ENCODE peak calls at places on chromosomes 5 and 9, in eight cellular contexts. One of them, this sample, is unnamed. For H3K4me1 and H3K36me3, the result is how much of the 10 kb centered on the place peaks cover.

GRCh38 chr9:36566813-36567217 is 5.9 kb upstream of the MELK start:
- DNase-seq in IMR-90: peak
- DNase-seq in mesendoderm: no peak
- DNase-seq in fibroblast of lung: no peak
- DNase-seq in K562: no peak
- DNase-seq in neuronal stem cell: no peak
- DNase-seq in astrocyte: no peak
- DNase-seq in HCT116: no peak
- DNase-seq in this sample: peak

GRCh38 chr5:132776077-132776931 is 735 bp downstream of the SEPTIN8 start:
- DNase-seq in astrocyte: peak
- DNase-seq in IMR-90: no peak
- DNase-seq in fibroblast of lung: peak
- DNase-seq in K562: peak
- DNase-seq in HCT116: no peak
- DNase-seq in mesendoderm: peak
- DNase-seq in neuronal stem cell: no peak
- DNase-seq in this sample: peak

GRCh38 chr5:112342364-112342763 is 76.7 kb downstream of the EPB41L4A start:
- DNase-seq in neuronal stem cell: no peak
- DNase-seq in fibroblast of lung: no peak
- DNase-seq in HCT116: no peak
- DNase-seq in mesendoderm: peak
- DNase-seq in astrocyte: no peak
- DNase-seq in IMR-90: no peak
- DNase-seq in K562: no peak
- DNase-seq in this sample: no peak

GRCh38 chr9:128148509-128149000 is 698 bp upstream of the LCN2 start:
- DNase-seq in mesendoderm: no peak
- DNase-seq in IMR-90: no peak
- DNase-seq in K562: peak
- DNase-seq in HCT116: no peak
- DNase-seq in astrocyte: no peak
- DNase-seq in neuronal stem cell: no peak
- DNase-seq in fibroblast of lung: no peak
- DNase-seq in this sample: no peak

GRCh38 chr5:10563940-10564837 is at the start of gene ANKRD33B:
- DNase-seq in HCT116: no peak
- DNase-seq in astrocyte: peak
- DNase-seq in mesendoderm: peak
- DNase-seq in K562: peak
- DNase-seq in fibroblast of lung: peak
- DNase-seq in IMR-90: peak
- DNase-seq in neuronal stem cell: peak
- DNase-seq in this sample: peak

GRCh38 chr9:136943291-136944093 is 1.0 kb downstream of the FBXW5 start:
- DNase-seq in neuronal stem cell: no peak
- DNase-seq in fibroblast of lung: peak
- DNase-seq in K562: peak
- DNase-seq in mesendoderm: peak
- DNase-seq in astrocyte: no peak
- DNase-seq in HCT116: no peak
- DNase-seq in IMR-90: no peak
- DNase-seq in this sample: no peak

GRCh38 chr5:9930156-9930555 is 300.0 kb upstream of the TAS2R1 start:
- DNase-seq in astrocyte: no peak
- DNase-seq in K562: no peak
- DNase-seq in neuronal stem cell: no peak
- DNase-seq in mesendoderm: no peak
- DNase-seq in fibroblast of lung: no peak
- DNase-seq in IMR-90: peak
- DNase-seq in HCT116: no peak
- DNase-seq in this sample: no peak

GRCh38 chr5:156815988-156816599 is 34.0 kb upstream of the PPP1R2B start:
- DNase-seq in K562: peak
- DNase-seq in HCT116: no peak
- DNase-seq in astrocyte: peak
- DNase-seq in neuronal stem cell: peak
- DNase-seq in IMR-90: peak
- DNase-seq in mesendoderm: peak
- DNase-seq in fibroblast of lung: peak
- DNase-seq in this sample: peak

GRCh38 chr9:30932226-30932625 is 1452.2 kb upstream of the ACO1 start:
- DNase-seq in K562: no peak
- DNase-seq in IMR-90: no peak
- DNase-seq in HCT116: peak
- DNase-seq in astrocyte: peak
- DNase-seq in mesendoderm: no peak
- DNase-seq in neuronal stem cell: no peak
- DNase-seq in fibroblast of lung: no peak
- DNase-seq in this sample: peak

GRCh38 chr5:175282611-175283225 is 161.3 kb downstream of the DRD1 start:
- DNase-seq in astrocyte: peak
- DNase-seq in mesendoderm: peak
- DNase-seq in IMR-90: no peak
- DNase-seq in neuronal stem cell: no peak
- DNase-seq in K562: no peak
- DNase-seq in fibroblast of lung: no peak
- DNase-seq in HCT116: no peak
- DNase-seq in this sample: no peak

GRCh38 chr9:136578915-136579637 is 33.2 kb upstream of the NOTCH1 start:
- DNase-seq in K562: peak
- DNase-seq in mesendoderm: peak
- DNase-seq in IMR-90: no peak
- DNase-seq in HCT116: peak
- DNase-seq in fibroblast of lung: no peak
- DNase-seq in astrocyte: no peak
- DNase-seq in neuronal stem cell: no peak
- DNase-seq in this sample: no peak

GRCh38 chr9:93093081-93093448 is 3.0 kb upstream of the CARD19 start:
- DNase-seq in IMR-90: no peak
- DNase-seq in neuronal stem cell: no peak
- DNase-seq in K562: no peak
- DNase-seq in HCT116: no peak
- DNase-seq in astrocyte: no peak
- DNase-seq in fibroblast of lung: no peak
- DNase-seq in mesendoderm: no peak
- DNase-seq in this sample: no peak

GRCh38 chr9:137759117-137759516 is 118.5 kb upstream of the CACNA1B start:
- DNase-seq in K562: no peak
- DNase-seq in astrocyte: no peak
- DNase-seq in neuronal stem cell: no peak
- DNase-seq in HCT116: no peak
- DNase-seq in IMR-90: no peak
- DNase-seq in fibroblast of lung: no peak
- DNase-seq in mesendoderm: no peak
- DNase-seq in this sample: no peak

GRCh38 chr5:454936-455335 is 12.0 kb downstream of the EXOC3 start:
- DNase-seq in astrocyte: no peak
- DNase-seq in HCT116: no peak
- DNase-seq in mesendoderm: no peak
- DNase-seq in K562: no peak
- DNase-seq in neuronal stem cell: no peak
- DNase-seq in IMR-90: no peak
- DNase-seq in fibroblast of lung: no peak
- DNase-seq in this sample: no peak

GRCh38 chr9:114389612-114390368 is 2.0 kb upstream of the AKNA start:
- DNase-seq in IMR-90: no peak
- DNase-seq in fibroblast of lung: no peak
- DNase-seq in neuronal stem cell: no peak
- DNase-seq in astrocyte: no peak
- DNase-seq in HCT116: no peak
- DNase-seq in mesendoderm: no peak
- DNase-seq in K562: no peak
- DNase-seq in this sample: no peak

GRCh38 chr5:32020271-32020670 is 153.8 kb downstream of the GOLPH3 start:
- DNase-seq in HCT116: no peak
- DNase-seq in IMR-90: no peak
- DNase-seq in K562: no peak
- DNase-seq in neuronal stem cell: no peak
- DNase-seq in mesendoderm: no peak
- DNase-seq in fibroblast of lung: no peak
- DNase-seq in astrocyte: no peak
- DNase-seq in this sample: no peak

GRCh38 chr9:113775714-113776113 is 100.4 kb upstream of the ZNF618 start:
- DNase-seq in K562: no peak
- DNase-seq in mesendoderm: peak
- DNase-seq in neuronal stem cell: no peak
- DNase-seq in HCT116: no peak
- DNase-seq in fibroblast of lung: peak
- DNase-seq in astrocyte: no peak
- DNase-seq in IMR-90: no peak
- DNase-seq in this sample: peak

GRCh38 chr5:174571662-174572397 is 152.6 kb upstream of the MSX2 start:
- DNase-seq in K562: no peak
- DNase-seq in HCT116: peak
- DNase-seq in neuronal stem cell: no peak
- DNase-seq in astrocyte: peak
- DNase-seq in mesendoderm: peak
- DNase-seq in IMR-90: peak
- DNase-seq in fibroblast of lung: peak
- DNase-seq in this sample: peak

DNA sequence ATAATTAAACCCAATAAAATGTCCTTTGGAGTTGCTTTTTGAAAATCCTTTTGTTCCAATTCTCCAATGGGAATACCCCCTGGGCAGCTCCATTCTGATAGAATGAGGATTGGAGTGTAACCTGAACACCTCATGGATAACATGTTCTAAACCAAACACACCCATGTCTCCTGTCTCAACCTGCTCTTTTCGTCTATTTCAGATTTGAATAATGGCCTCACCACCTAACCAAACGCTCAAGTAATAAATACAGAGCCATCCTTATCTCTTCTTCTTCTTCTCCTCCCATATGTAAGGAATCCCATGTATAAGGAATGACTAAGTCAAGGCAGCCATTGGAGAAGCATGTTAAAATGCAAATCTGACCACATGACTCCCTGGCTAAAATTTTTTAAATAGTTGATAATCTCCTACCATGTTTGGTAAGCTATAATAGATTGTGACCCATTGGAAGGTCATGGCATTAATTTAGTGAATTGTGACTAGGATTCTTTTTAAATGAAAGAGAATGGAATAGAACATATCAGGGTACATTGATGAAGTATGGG is 26.0 kb downstream of the ELL2 start:
- DNase-seq in K562: no peak
- DNase-seq in neuronal stem cell: no peak
- DNase-seq in astrocyte: peak
- DNase-seq in fibroblast of lung: no peak
- DNase-seq in IMR-90: peak
- DNase-seq in mesendoderm: no peak
- DNase-seq in HCT116: no peak
- DNase-seq in this sample: no peak
- H3K4me1 ChIP-seq in K562: half or more
- H3K4me1 ChIP-seq in neuronal stem cell: under half
- H3K4me1 ChIP-seq in astrocyte: under half
- H3K4me1 ChIP-seq in fibroblast of lung: under half
- H3K4me1 ChIP-seq in IMR-90: under half
- H3K4me1 ChIP-seq in mesendoderm: under half
- H3K4me1 ChIP-seq in HCT116: under half
- H3K4me1 ChIP-seq in this sample: half or more

GRCh38 chr5:173329370-173330150 is 1.3 kb upstream of the STC2 start:
- DNase-seq in K562: no peak
- DNase-seq in fibroblast of lung: no peak
- DNase-seq in neuronal stem cell: no peak
- DNase-seq in mesendoderm: peak
- DNase-seq in astrocyte: no peak
- DNase-seq in HCT116: peak
- DNase-seq in IMR-90: no peak
- DNase-seq in this sample: peak
- H3K9ac ChIP-seq in K562: no peak
- H3K9ac ChIP-seq in fibroblast of lung: peak
- H3K9ac ChIP-seq in neuronal stem cell: peak
- H3K9ac ChIP-seq in mesendoderm: peak
- H3K9ac ChIP-seq in astrocyte: peak
- H3K9ac ChIP-seq in HCT116: peak
- H3K9ac ChIP-seq in IMR-90: peak
- H3K9ac ChIP-seq in this sample: peak

GRCh38 chr9:104868303-104868686 is 59.7 kb downstream of the ABCA1 start:
- DNase-seq in mesendoderm: no peak
- DNase-seq in astrocyte: no peak
- DNase-seq in HCT116: no peak
- DNase-seq in IMR-90: no peak
- DNase-seq in neuronal stem cell: no peak
- DNase-seq in fibroblast of lung: no peak
- DNase-seq in K562: no peak
- DNase-seq in this sample: no peak
- H3K36me3 ChIP-seq in mesendoderm: under half
- H3K36me3 ChIP-seq in astrocyte: under half
- H3K36me3 ChIP-seq in HCT116: under half
- H3K36me3 ChIP-seq in IMR-90: under half
- H3K36me3 ChIP-seq in neuronal stem cell: half or more
- H3K36me3 ChIP-seq in fibroblast of lung: under half
- H3K36me3 ChIP-seq in K562: under half
- H3K36me3 ChIP-seq in this sample: half or more

GRCh38 chr5:64835266-64835665 is 66.5 kb downstream of the CWC27 start:
- DNase-seq in IMR-90: no peak
- DNase-seq in HCT116: no peak
- DNase-seq in mesendoderm: no peak
- DNase-seq in fibroblast of lung: no peak
- DNase-seq in neuronal stem cell: no peak
- DNase-seq in astrocyte: no peak
- DNase-seq in K562: no peak
- DNase-seq in this sample: no peak

GRCh38 chr5:64834611-64835010 is 65.9 kb downstream of the CWC27 start:
- DNase-seq in mesendoderm: no peak
- DNase-seq in K562: no peak
- DNase-seq in astrocyte: no peak
- DNase-seq in fibroblast of lung: no peak
- DNase-seq in HCT116: no peak
- DNase-seq in neuronal stem cell: no peak
- DNase-seq in IMR-90: no peak
- DNase-seq in this sample: peak

GRCh38 chr5:64836190-64836750 is 67.5 kb downstream of the CWC27 start:
- DNase-seq in HCT116: no peak
- DNase-seq in mesendoderm: no peak
- DNase-seq in astrocyte: no peak
- DNase-seq in IMR-90: peak
- DNase-seq in K562: no peak
- DNase-seq in fibroblast of lung: peak
- DNase-seq in neuronal stem cell: no peak
- DNase-seq in this sample: peak

GRCh38 chr5:64831996-64832395 is 63.3 kb downstream of the CWC27 start:
- DNase-seq in mesendoderm: no peak
- DNase-seq in fibroblast of lung: no peak
- DNase-seq in IMR-90: no peak
- DNase-seq in K562: no peak
- DNase-seq in HCT116: no peak
- DNase-seq in astrocyte: no peak
- DNase-seq in neuronal stem cell: no peak
- DNase-seq in this sample: peak

DNA sequence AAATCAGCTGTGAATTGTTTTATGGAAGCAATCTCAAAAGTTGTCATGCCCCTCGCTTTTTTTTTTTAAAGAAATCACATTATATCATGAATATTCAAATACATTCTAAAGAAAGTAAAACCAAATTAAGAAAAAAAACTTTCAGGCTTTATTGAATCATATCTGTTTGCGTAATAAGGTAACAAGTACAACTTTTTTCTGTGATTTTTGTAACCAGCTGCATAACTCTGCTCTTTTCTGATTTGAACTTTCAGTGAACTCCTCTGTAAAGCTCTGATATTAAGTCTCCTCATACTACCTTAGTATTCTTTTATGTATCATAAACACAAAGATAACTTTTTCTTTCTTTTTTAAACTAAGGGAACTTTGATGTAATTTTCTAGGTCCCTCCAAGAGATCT is 65.3 kb downstream of the CWC27 start:
- DNase-seq in HCT116: no peak
- DNase-seq in IMR-90: peak
- DNase-seq in astrocyte: no peak
- DNase-seq in fibroblast of lung: peak
- DNase-seq in neuronal stem cell: no peak
- DNase-seq in K562: no peak
- DNase-seq in mesendoderm: no peak
- DNase-seq in this sample: peak
- H3K4me1 ChIP-seq in HCT116: under half
- H3K4me1 ChIP-seq in IMR-90: under half
- H3K4me1 ChIP-seq in astrocyte: under half
- H3K4me1 ChIP-seq in fibroblast of lung: under half
- H3K4me1 ChIP-seq in neuronal stem cell: under half
- H3K4me1 ChIP-seq in K562: under half
- H3K4me1 ChIP-seq in mesendoderm: under half
- H3K4me1 ChIP-seq in this sample: under half

This sample was measured in adipocyte.